ENCODE peak calls at places on chromosomes 16 and 17, in nine cellular contexts. K, P, C, Q, O, F, N, H and B are unnamed samples.

GRCh38 chr17:32288600-32288999 is 23.0 kb downstream of the RHBDL3 start:
- DNase-seq in Q (no peak), F (no peak), C (no peak), H (no peak), O (no peak), N (no peak), K (no peak), P (no peak), B (no peak)

GRCh38 chr17:2755941-2756724 is 6.7 kb upstream of the CCDC92B start:
- DNase-seq in F (no peak), C (peak), P (peak), K (no peak), Q (peak), N (no peak), H (peak), O (no peak), B (peak)

GRCh38 chr16:54715011-54715410 is 215.7 kb upstream of the IRX5 start:
- DNase-seq in N (no peak), O (no peak), F (no peak), P (no peak), Q (no peak), H (peak), K (no peak), C (no peak), B (no peak)

GRCh38 chr16:324451-325334 is 27.8 kb downstream of the AXIN1 start:
- DNase-seq in F (no peak), K (no peak), H (no peak), Q (no peak), N (no peak), P (peak), O (peak), C (no peak), B (peak)

GRCh38 chr17:33560165-33560564 is 267.1 kb upstream of the ASIC2 start:
- DNase-seq in H (no peak), P (no peak), N (no peak), F (no peak), C (no peak), Q (no peak), O (no peak), K (peak), B (no peak)

GRCh38 chr16:16141141-16141540 is 82.2 kb downstream of the ABCC6 start:
- DNase-seq in H (no peak), P (no peak), N (no peak), O (no peak), C (no peak), F (no peak), Q (no peak), K (no peak), B (no peak)

GRCh38 chr16:30829130-30830071 is 42.4 kb upstream of the ZNF629 start:
- DNase-seq in H (no peak), K (no peak), Q (no peak), N (no peak), F (no peak), C (no peak), P (no peak), O (no peak), B (no peak)

GRCh38 chr16:49483651-49484451 is 110.2 kb downstream of the C16orf78 start:
- DNase-seq in H (no peak), Q (peak), P (peak), N (no peak), C (no peak), K (no peak), F (no peak), O (no peak), B (no peak)

GRCh38 chr16:19173059-19173458 is 5.0 kb downstream of the SYT17 start:
- DNase-seq in P (no peak), C (no peak), K (no peak), N (no peak), Q (no peak), H (no peak), F (no peak), O (no peak), B (no peak)

GRCh38 chr16:10616744-10617640 is 36.6 kb upstream of the EMP2 start:
- DNase-seq in H (peak), K (no peak), F (no peak), C (peak), N (peak), P (peak), O (no peak), Q (no peak), B (peak)

GRCh38 chr17:65515959-65516948 is 45.2 kb downstream of the AXIN2 start:
- DNase-seq in Q (no peak), H (no peak), K (no peak), C (peak), P (peak), N (no peak), F (no peak), O (no peak), B (no peak)

GRCh38 chr17:68777856-68778694 is 176.9 kb upstream of the FAM20A start:
- DNase-seq in N (no peak), C (peak), F (no peak), Q (no peak), O (no peak), P (no peak), H (peak), K (no peak), B (no peak)

GRCh38 chr16:66521951-66522771 is 27.8 kb downstream of the TK2 start:
- DNase-seq in P (no peak), N (no peak), Q (no peak), K (no peak), C (no peak), F (peak), H (no peak), O (peak), B (no peak)

GRCh38 chr17:59845595-59846390 is 47.0 kb downstream of the TUBD1 start:
- DNase-seq in N (peak), K (no peak), P (peak), Q (no peak), F (peak), C (no peak), H (peak), O (peak), B (no peak)

GRCh38 chr16:48126801-48127644 is 28.8 kb downstream of the ABCC12 start:
- DNase-seq in C (peak), Q (no peak), P (no peak), O (no peak), H (peak), K (peak), F (no peak), N (no peak), B (no peak)

GRCh38 chr16:2152695-2153506 is 2.7 kb upstream of the TRAF7 start:
- DNase-seq in N (no peak), F (peak), K (no peak), P (peak), Q (peak), C (no peak), H (peak), O (no peak), B (no peak)

GRCh38 chr16:58960484-58960883 is 226.4 kb upstream of the GOT2 start:
- DNase-seq in O (no peak), H (no peak), C (no peak), N (no peak), K (no peak), P (peak), F (no peak), Q (no peak), B (peak)

GRCh38 chr16:79369796-79370195 is 230.7 kb downstream of the MAF start:
- DNase-seq in F (no peak), O (no peak), H (no peak), Q (no peak), N (no peak), C (no peak), K (no peak), P (no peak), B (no peak)

GRCh38 chr16:88702364-88703210 is 3.6 kb downstream of the RNF166 start:
- DNase-seq in P (no peak), N (no peak), O (peak), K (no peak), C (no peak), Q (no peak), F (no peak), H (no peak), B (no peak)

GRCh38 chr17:82444284-82444893 is 6.2 kb downstream of the CYBC1 start:
- DNase-seq in Q (no peak), K (no peak), N (no peak), F (no peak), P (no peak), C (no peak), O (no peak), H (no peak), B (no peak)

GRCh38 chr17:65243838-65244237 is 106.7 kb downstream of the RGS9 start:
- DNase-seq in C (peak), K (no peak), O (no peak), Q (no peak), N (peak), H (peak), F (no peak), P (peak), B (no peak)

GRCh38 chr16:35506018-35506897 is 2046.8 kb downstream of the TP53TG3F start:
- DNase-seq in F (no peak), H (no peak), N (no peak), O (no peak), C (no peak), Q (no peak), P (no peak), K (no peak), B (no peak)

GRCh38 chr16:13083687-13084086 is 182.3 kb downstream of the SHISA9 start:
- DNase-seq in C (no peak), N (no peak), Q (no peak), F (no peak), P (no peak), H (no peak), O (no peak), K (no peak), B (no peak)

GRCh38 chr17:17447264-17447663 is 29.5 kb upstream of the MED9 start:
- DNase-seq in C (no peak), H (no peak), P (no peak), K (no peak), Q (no peak), N (no peak), F (no peak), O (no peak), B (no peak)

GRCh38 chr17:77456951-77457548 is 316.3 kb downstream of the SEC14L1 start:
- DNase-seq in N (no peak), K (no peak), O (no peak), H (no peak), P (no peak), Q (no peak), C (no peak), F (no peak), B (no peak)

GRCh38 chr17:82650723-82651122 is 2.5 kb upstream of the WDR45B start:
- DNase-seq in H (no peak), P (no peak), N (no peak), F (no peak), Q (no peak), C (no peak), K (no peak), O (no peak), B (no peak)

GRCh38 chr16:73000907-73001521 is 46.9 kb downstream of the ZFHX3 start:
- DNase-seq in C (no peak), H (no peak), O (no peak), K (no peak), F (no peak), N (no peak), Q (no peak), P (no peak), B (no peak)

GRCh38 chr16:86521236-86522197 is 11.2 kb downstream of the FOXF1 start:
- DNase-seq in C (no peak), H (no peak), N (no peak), O (no peak), P (no peak), F (no peak), K (no peak), Q (peak), B (no peak)

GRCh38 chr16:89741342-89742014 is 20.1 kb downstream of the ZNF276 start:
- DNase-seq in Q (no peak), C (no peak), K (no peak), O (no peak), P (no peak), H (no peak), F (no peak), N (no peak), B (no peak)

GRCh38 chr17:1153795-1154546 is 25.8 kb downstream of the ABR start:
- DNase-seq in N (peak), Q (peak), P (peak), K (no peak), H (peak), O (no peak), C (peak), F (no peak), B (peak)

GRCh38 chr16:22665803-22666202 is 148.2 kb upstream of the HS3ST2 start:
- DNase-seq in Q (no peak), H (no peak), O (no peak), C (no peak), K (no peak), F (no peak), N (no peak), P (peak), B (no peak)

GRCh38 chr17:40451420-40451819 is 8.2 kb downstream of the IGFBP4 start:
- DNase-seq in O (no peak), C (no peak), H (no peak), P (no peak), K (no peak), F (no peak), N (no peak), Q (no peak), B (no peak)

GRCh38 chr17:39082482-39082881 is 69.0 kb downstream of the PLXDC1 start:
- DNase-seq in P (no peak), N (no peak), O (no peak), F (no peak), Q (no peak), H (peak), C (peak), K (no peak), B (no peak)

GRCh38 chr16:30561212-30561816 is 3.1 kb upstream of the ZNF764 start:
- DNase-seq in K (no peak), N (no peak), H (no peak), Q (no peak), F (no peak), C (no peak), P (peak), O (peak), B (peak)

GRCh38 chr16:68884391-68884790 is 41.1 kb downstream of the TANGO6 start:
- DNase-seq in Q (no peak), K (no peak), P (no peak), O (no peak), F (no peak), H (no peak), N (no peak), C (no peak), B (no peak)

GRCh38 chr17:73546770-73547345 is 97.4 kb downstream of the SDK2 start:
- DNase-seq in N (no peak), Q (peak), F (peak), K (no peak), H (peak), P (peak), O (peak), C (no peak), B (peak)

GRCh38 chr17:77356690-77357201 is 216.0 kb downstream of the SEC14L1 start:
- DNase-seq in K (no peak), H (no peak), C (no peak), P (no peak), Q (no peak), F (no peak), O (no peak), N (no peak), B (no peak)

GRCh38 chr17:17030515-17031211 is 11.6 kb upstream of the MPRIP start:
- DNase-seq in K (no peak), F (no peak), P (peak), Q (peak), H (no peak), C (no peak), O (no peak), N (peak), B (no peak)